ENCODE peak calls at places on chromosomes 3 and 15, in ten cellular contexts. J is astrocyte of the cerebellum, Q is choroid plexus epithelial cell, S is brain microvascular endothelial cell, A is GM12865, R is bronchial epithelial cell, K is left lung, L is transverse colon, O is Calu3, Y is fibroblast of lung. H is an unnamed sample.

GRCh38 chr15:55999635-56000034 is 6.2 kb upstream of the NEDD4 start:
- DNase-seq in J (no peak), Q (no peak), S (no peak), A (no peak), R (peak), K (no peak), L (no peak), O (no peak), Y (peak), H (no peak)

GRCh38 chr3:18098960-18099587 is 326.1 kb downstream of the SATB1 start:
- DNase-seq in J (peak), Q (no peak), S (peak), A (no peak), R (peak), K (no peak), L (no peak), O (peak), Y (peak), H (peak)

GRCh38 chr3:16982439-16982838 is 97.7 kb downstream of the PLCL2 start:
- DNase-seq in J (no peak), Q (no peak), S (no peak), A (no peak), R (peak), K (no peak), L (no peak), O (no peak), Y (no peak), H (no peak)

GRCh38 chr3:94775746-94776145 is 712.9 kb downstream of the NSUN3 start:
- DNase-seq in J (no peak), Q (no peak), S (no peak), A (no peak), R (no peak), K (no peak), L (no peak), O (no peak), Y (no peak), H (no peak)

GRCh38 chr3:127370906-127371305 is 83.1 kb upstream of the PRR20G start:
- DNase-seq in J (no peak), Q (no peak), S (no peak), A (no peak), R (no peak), K (no peak), L (no peak), O (no peak), Y (no peak), H (no peak)

GRCh38 chr3:100097919-100098896 is 16.1 kb downstream of the FILIP1L start:
- DNase-seq in J (no peak), Q (peak), S (no peak), A (no peak), R (peak), K (no peak), L (no peak), O (no peak), Y (no peak), H (no peak)

GRCh38 chr3:141279074-141279945 is 47.7 kb downstream of the PXYLP1 start:
- DNase-seq in J (no peak), Q (peak), S (no peak), A (peak), R (peak), K (no peak), L (no peak), O (no peak), Y (peak), H (no peak)

GRCh38 chr15:69410290-69410874 is 3.8 kb upstream of the KIF23 start:
- DNase-seq in J (no peak), Q (peak), S (no peak), A (peak), R (peak), K (no peak), L (no peak), O (peak), Y (no peak), H (no peak)

GRCh38 chr3:178767558-178767957 is 231.3 kb downstream of the KCNMB2 start:
- DNase-seq in J (no peak), Q (no peak), S (no peak), A (peak), R (no peak), K (no peak), L (no peak), O (no peak), Y (no peak), H (no peak)

GRCh38 chr3:117873236-117873635 is 1161.4 kb downstream of the IGSF11 start:
- DNase-seq in J (no peak), Q (peak), S (no peak), A (no peak), R (no peak), K (no peak), L (peak), O (no peak), Y (peak), H (no peak)

GRCh38 chr3:25156526-25157075 is 271.5 kb upstream of the RARB start:
- DNase-seq in J (peak), Q (peak), S (peak), A (no peak), R (peak), K (no peak), L (no peak), O (peak), Y (peak), H (peak)

GRCh38 chr15:76503804-76504203 is 167.2 kb downstream of the ISL2 start:
- DNase-seq in J (no peak), Q (no peak), S (no peak), A (no peak), R (no peak), K (no peak), L (no peak), O (no peak), Y (no peak), H (no peak)

GRCh38 chr15:100111103-100112060 is 230.4 kb downstream of the ADAMTS17 start:
- DNase-seq in J (no peak), Q (peak), S (peak), A (no peak), R (peak), K (peak), L (peak), O (peak), Y (peak), H (peak)

GRCh38 chr15:92429378-92430066 is 35.8 kb downstream of the ST8SIA2 start:
- DNase-seq in J (peak), Q (peak), S (peak), A (no peak), R (peak), K (no peak), L (no peak), O (no peak), Y (peak), H (peak)

GRCh38 chr3:52534281-52535183 is 875 bp upstream of the NT5DC2 start:
- DNase-seq in J (no peak), Q (peak), S (no peak), A (no peak), R (peak), K (peak), L (no peak), O (no peak), Y (peak), H (no peak)

GRCh38 chr3:99747915-99748314 is 69.7 kb upstream of the CMSS1 start:
- DNase-seq in J (no peak), Q (peak), S (peak), A (peak), R (peak), K (no peak), L (no peak), O (peak), Y (peak), H (no peak)

GRCh38 chr3:23588547-23588946 is 217.2 kb upstream of the UBE2E1 start:
- DNase-seq in J (no peak), Q (no peak), S (no peak), A (no peak), R (peak), K (no peak), L (no peak), O (no peak), Y (no peak), H (no peak)

GRCh38 chr3:158127250-158128219 is 17.6 kb downstream of the RSRC1 start:
- DNase-seq in J (no peak), Q (peak), S (peak), A (peak), R (peak), K (no peak), L (no peak), O (no peak), Y (peak), H (no peak)

GRCh38 chr3:129399895-129400357 is 28.5 kb downstream of the EFCAB12 start:
- DNase-seq in J (no peak), Q (no peak), S (no peak), A (peak), R (peak), K (no peak), L (no peak), O (no peak), Y (no peak), H (no peak)

GRCh38 chr15:32898991-32899613 is 181.3 kb downstream of the GREM1 start:
- DNase-seq in J (no peak), Q (peak), S (no peak), A (peak), R (no peak), K (no peak), L (peak), O (no peak), Y (no peak), H (no peak)

GRCh38 chr3:128276577-128277183 is 123.4 kb downstream of the EEFSEC start:
- DNase-seq in J (no peak), Q (no peak), S (no peak), A (no peak), R (peak), K (no peak), L (no peak), O (no peak), Y (no peak), H (no peak)

GRCh38 chr3:195187609-195188529 is 83.1 kb downstream of the XXYLT1 start:
- DNase-seq in J (no peak), Q (peak), S (no peak), A (no peak), R (peak), K (no peak), L (no peak), O (no peak), Y (peak), H (no peak)

GRCh38 chr3:189204467-189204866 is 32.7 kb downstream of the TPRG1 start:
- DNase-seq in J (no peak), Q (no peak), S (no peak), A (no peak), R (no peak), K (no peak), L (no peak), O (no peak), Y (no peak), H (no peak)

GRCh38 chr3:102177075-102177755 is 257.6 kb upstream of the ZPLD1 start:
- DNase-seq in J (no peak), Q (no peak), S (no peak), A (no peak), R (no peak), K (no peak), L (peak), O (peak), Y (no peak), H (no peak)

GRCh38 chr3:131704084-131704483 is 201.3 kb upstream of the MRPL3 start:
- DNase-seq in J (no peak), Q (no peak), S (no peak), A (no peak), R (no peak), K (no peak), L (no peak), O (no peak), Y (no peak), H (no peak)

GRCh38 chr15:45529613-45530012 is 7.1 kb upstream of the SLC30A4 start:
- DNase-seq in J (no peak), Q (no peak), S (no peak), A (no peak), R (no peak), K (no peak), L (no peak), O (no peak), Y (no peak), H (no peak)

GRCh38 chr15:98799461-98799971 is 151.2 kb downstream of the IGF1R start:
- DNase-seq in J (no peak), Q (peak), S (no peak), A (no peak), R (peak), K (no peak), L (no peak), O (peak), Y (no peak), H (no peak)

GRCh38 chr3:179309225-179310109 is 13.4 kb upstream of the ZNF639 start:
- DNase-seq in J (no peak), Q (no peak), S (no peak), A (peak), R (no peak), K (no peak), L (no peak), O (no peak), Y (no peak), H (no peak)

GRCh38 chr3:173371848-173372487 is 25.6 kb upstream of the NLGN1 start:
- DNase-seq in J (peak), Q (peak), S (peak), A (no peak), R (peak), K (no peak), L (no peak), O (peak), Y (peak), H (no peak)

GRCh38 chr3:48423241-48423882 is 6.5 kb downstream of the PLXNB1 start:
- DNase-seq in J (no peak), Q (no peak), S (no peak), A (no peak), R (no peak), K (no peak), L (no peak), O (no peak), Y (no peak), H (no peak)
- TF ChIP-seq CTCF in J (no peak), Q (no peak), S (no peak), A (no peak), R (no peak), K (no peak), L (no peak), O (no peak), Y (no peak), H (no peak)

GRCh38 chr3:57112206-57112605 is 51.7 kb downstream of the SPATA12 start:
- DNase-seq in J (no peak), Q (peak), S (no peak), A (peak), R (no peak), K (no peak), L (no peak), O (peak), Y (no peak), H (no peak)
- TF ChIP-seq CTCF in J (peak), Q (peak), S (peak), A (peak), R (peak), K (no peak), L (no peak), O (no peak), Y (peak), H (peak)

GRCh38 chr15:62544446-62544845 is 379.4 kb upstream of the C2CD4B start:
- DNase-seq in J (no peak), Q (no peak), S (no peak), A (no peak), R (no peak), K (no peak), L (no peak), O (no peak), Y (no peak), H (no peak)
- TF ChIP-seq CTCF in J (no peak), Q (no peak), S (no peak), A (no peak), R (no peak), K (no peak), L (no peak), O (no peak), Y (no peak), H (no peak)

GRCh38 chr3:26915208-26915607 is 292.6 kb downstream of the LRRC3B start:
- DNase-seq in J (no peak), Q (no peak), S (no peak), A (no peak), R (no peak), K (no peak), L (no peak), O (no peak), Y (no peak), H (no peak)
- TF ChIP-seq CTCF in J (no peak), Q (no peak), S (no peak), A (no peak), R (no peak), K (no peak), L (no peak), O (no peak), Y (no peak), H (no peak)

GRCh38 chr15:71332605-71333004 is 217.3 kb downstream of the THSD4 start:
- DNase-seq in J (no peak), Q (peak), S (no peak), A (no peak), R (no peak), K (no peak), L (no peak), O (no peak), Y (peak), H (no peak)
- TF ChIP-seq CTCF in J (no peak), Q (no peak), S (no peak), A (no peak), R (no peak), K (no peak), L (no peak), O (no peak), Y (no peak), H (no peak)

GRCh38 chr15:62934236-62934971 is 108.1 kb upstream of the TPM1 start:
- DNase-seq in J (no peak), Q (no peak), S (no peak), A (peak), R (no peak), K (no peak), L (no peak), O (no peak), Y (no peak), H (no peak)
- TF ChIP-seq CTCF in J (no peak), Q (no peak), S (no peak), A (no peak), R (no peak), K (no peak), L (no peak), O (no peak), Y (no peak), H (no peak)

H was measured in AG09309.